ENCODE peak calls at places on chromosome 9, in eight cellular contexts. J is fibroblast of pulmonary artery, E is heart right ventricle, M is psoas muscle, A is mucosa of descending colon, H is transverse colon, L is Peyer's patch, C is kidney. Y is an unnamed sample.

GRCh38 chr9:137731216-137731946 is 112.6 kb downstream of the EHMT1 start:
- DNase-seq in J (no peak), C (peak; percentile 59), E (no peak), M (peak; percentile 46), A (no peak), L (no peak), H (no peak), Y (no peak)

GRCh38 chr9:112571624-112572341 is 85.2 kb downstream of the KIAA1958 start:
- DNase-seq in C (no peak), H (no peak), E (no peak), A (no peak), M (no peak), J (no peak), L (no peak), Y (no peak)

GRCh38 chr9:128706045-128706444 is 3.7 kb downstream of the PKN3 start:
- DNase-seq in M (peak; percentile 2), A (no peak), J (no peak), C (peak; percentile 29), L (no peak), H (no peak), E (no peak), Y (no peak)

GRCh38 chr9:106925392-106925791 is 62.4 kb downstream of the ZNF462 start:
- DNase-seq in E (no peak), J (no peak), L (no peak), C (no peak), A (no peak), H (no peak), M (no peak), Y (no peak)

GRCh38 chr9:4339783-4340335 is 40.0 kb upstream of the GLIS3 start:
- DNase-seq in M (no peak), A (no peak), C (no peak), E (no peak), J (peak; percentile 13), H (no peak), L (no peak), Y (no peak)

GRCh38 chr9:15206949-15207696 is 99.9 kb downstream of the TTC39B start:
- DNase-seq in H (no peak), J (no peak), E (no peak), A (no peak), C (no peak), M (no peak), L (no peak), Y (no peak)

GRCh38 chr9:77417570-77417969 is 230.6 kb downstream of the GNA14 start:
- DNase-seq in H (no peak), J (peak; percentile 84), E (no peak), L (no peak), M (no peak), C (no peak), A (no peak), Y (no peak)

GRCh38 chr9:121708768-121709488 is 57.5 kb downstream of the DAB2IP start:
- DNase-seq in E (peak; percentile 30), M (peak; percentile 45), C (no peak), L (no peak), H (no peak), J (no peak), A (peak; percentile 50), Y (no peak)

GRCh38 chr9:15373881-15374280 is 48.8 kb upstream of the SNAPC3 start:
- DNase-seq in A (no peak), C (no peak), H (no peak), M (no peak), J (peak; percentile 8), E (no peak), L (no peak), Y (no peak)

GRCh38 chr9:131747352-131747751 is 7.5 kb upstream of the RAPGEF1 start:
- DNase-seq in M (no peak), J (peak; percentile 83), E (no peak), C (no peak), L (peak; percentile 67), H (no peak), A (peak; percentile 31), Y (no peak)

GRCh38 chr9:110521211-110521610 is 58.3 kb downstream of the SVEP1 start:
- DNase-seq in L (no peak), C (no peak), A (no peak), J (no peak), M (no peak), E (no peak), H (no peak), Y (no peak)

GRCh38 chr9:84002344-84002743 is 21.7 kb downstream of the RMI1 start:
- DNase-seq in H (no peak), J (peak; percentile 31), L (no peak), A (no peak), E (no peak), M (no peak), C (no peak), Y (no peak)

GRCh38 chr9:71157731-71158130 is 36.3 kb upstream of the TRPM3 start:
- DNase-seq in C (no peak), L (no peak), E (no peak), J (no peak), H (no peak), A (no peak), M (no peak), Y (no peak)

GRCh38 chr9:119357697-119358096 is 11.5 kb downstream of the BRINP1 start:
- DNase-seq in M (no peak), H (no peak), L (no peak), E (no peak), J (no peak), C (no peak), A (no peak), Y (no peak)

GRCh38 chr9:131589993-131590392 is 44.7 kb downstream of the PRRT1B start:
- DNase-seq in E (no peak), M (no peak), C (no peak), A (no peak), H (no peak), J (no peak), L (no peak), Y (no peak)

GRCh38 chr9:37471942-37472679 is 6.9 kb upstream of the ZBTB5 start:
- DNase-seq in H (no peak), L (no peak), A (no peak), M (no peak), C (no peak), J (peak; percentile 93), E (no peak), Y (peak; percentile 28)

GRCh38 chr9:87387351-87388055 is 110.2 kb upstream of the DAPK1 start:
- DNase-seq in C (no peak), A (no peak), M (no peak), J (no peak), L (no peak), H (no peak), E (no peak), Y (no peak)

GRCh38 chr9:15618540-15619331 is 65.9 kb downstream of the CCDC171 start:
- DNase-seq in M (no peak), C (peak; percentile 38), H (no peak), A (no peak), E (no peak), J (no peak), L (no peak), Y (no peak)

GRCh38 chr9:133715866-133716563 is 22.1 kb downstream of the SARDH start:
- DNase-seq in A (no peak), E (no peak), J (peak; percentile 54), M (no peak), C (peak; percentile 79), L (no peak), H (no peak), Y (peak; percentile 38)

DNA sequence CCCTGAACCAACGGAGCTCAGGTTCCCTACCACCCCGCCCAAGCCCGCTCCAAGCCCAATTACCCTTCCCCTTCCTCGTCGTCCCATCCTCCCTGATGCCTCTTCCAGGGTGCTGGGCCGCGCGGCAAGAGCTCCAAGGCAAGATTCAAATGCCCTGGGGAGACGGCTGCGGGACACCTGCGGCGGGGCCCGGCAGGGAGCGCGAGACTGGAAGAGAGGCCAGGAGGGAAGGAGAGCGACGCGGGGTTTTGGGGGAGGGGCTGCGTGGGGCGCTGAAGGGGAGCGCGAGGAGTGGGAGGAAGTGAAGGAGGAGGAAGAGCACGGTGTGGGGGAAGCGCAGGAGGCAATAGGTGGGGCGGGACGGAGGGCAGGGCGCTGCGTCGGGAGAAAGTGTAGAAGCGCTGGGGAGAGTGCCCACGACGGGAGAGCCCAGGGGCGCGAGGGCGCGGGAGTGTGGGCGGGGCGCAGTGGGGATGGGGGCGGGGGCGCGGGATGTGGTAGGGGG is 975 bp upstream of the NXNL2 start:
- DNase-seq in J (no peak), E (peak; percentile 19), A (peak; percentile 16), M (peak; percentile 23), H (peak; percentile 17), C (peak; percentile 83), L (no peak), Y (peak; percentile 40)
- TF ChIP-seq CTCF in J (no peak), E (no peak), A (no peak), M (no peak), H (no peak), C (no peak), L (no peak), Y (no peak)

GRCh38 chr9:126203313-126203712 is 123.3 kb upstream of the MVB12B start:
- DNase-seq in L (no peak), J (no peak), C (no peak), A (no peak), H (no peak), M (no peak), E (no peak), Y (no peak)
- TF ChIP-seq CTCF in L (no peak), J (peak; percentile 3), C (no peak), A (no peak), H (no peak), M (no peak), E (no peak), Y (no peak)

DNA sequence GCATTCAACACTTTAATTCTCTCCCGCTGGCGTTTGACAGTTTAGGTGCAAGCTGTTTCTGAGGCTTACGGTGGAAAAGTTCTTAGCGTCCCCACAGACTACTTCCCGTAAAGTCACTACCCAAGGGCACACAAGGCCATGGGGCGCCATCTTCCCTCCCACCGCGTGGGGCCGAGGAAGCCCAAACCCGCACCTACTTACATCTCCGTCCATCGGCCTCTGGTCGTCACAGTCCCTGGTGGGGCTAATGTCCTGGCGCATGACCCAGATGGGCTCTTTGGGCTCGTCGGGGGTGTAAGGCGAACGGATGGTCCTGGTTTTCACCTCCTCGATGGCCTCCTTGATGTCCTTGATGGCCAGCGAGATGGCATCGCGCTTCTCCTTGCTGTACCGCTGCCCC is 156.4 kb downstream of the APBA1 start:
- DNase-seq in C (peak; percentile 62), L (no peak), A (no peak), J (no peak), M (no peak), E (no peak), H (no peak), Y (no peak)
- TF ChIP-seq CTCF in C (no peak), L (no peak), A (no peak), J (no peak), M (no peak), E (no peak), H (no peak), Y (no peak)

GRCh38 chr9:78918976-78919375 is 622.1 kb downstream of the PSAT1 start:
- DNase-seq in A (no peak), L (no peak), E (no peak), H (no peak), M (no peak), J (no peak), C (no peak), Y (no peak)

GRCh38 chr9:78919701-78920100 is 622.8 kb downstream of the PSAT1 start:
- DNase-seq in J (no peak), C (no peak), M (no peak), L (no peak), E (no peak), A (no peak), H (no peak), Y (no peak)

GRCh38 chr9:78923966-78924659 is 627.2 kb downstream of the PSAT1 start:
- DNase-seq in M (no peak), C (no peak), L (no peak), H (no peak), E (no peak), J (no peak), A (no peak), Y (no peak)

GRCh38 chr9:78927099-78927940 is 630.4 kb downstream of the PSAT1 start:
- DNase-seq in H (no peak), C (no peak), L (no peak), A (no peak), E (no peak), J (no peak), M (no peak), Y (no peak)

GRCh38 chr9:78921341-78921740 is 624.4 kb downstream of the PSAT1 start:
- DNase-seq in C (no peak), J (no peak), E (no peak), M (no peak), L (no peak), A (no peak), H (no peak), Y (no peak)
- TF ChIP-seq CTCF in C (no peak), J (no peak), E (no peak), M (no peak), L (no peak), A (no peak), H (no peak), Y (no peak)

Y was measured in endothelial cell.